ENCODE peak calls at places on chromosome 18, in nine cellular contexts. One of them, this sample, is unnamed.

GRCh38 chr18:77131652-77132368 is 773 bp downstream of the MBP start:
- DNase-seq in CD8-positive, alpha-beta T cell: peak
- DNase-seq in WTC11: peak
- DNase-seq in astrocyte of the spinal cord: no peak
- DNase-seq in neural crest cell: peak
- DNase-seq in astrocyte of the hippocampus: peak
- DNase-seq in ACHN: peak
- DNase-seq in fibroblast of gingiva: peak
- DNase-seq in amniotic stem cell: no peak
- DNase-seq in this sample: peak

GRCh38 chr18:65257157-65257556 is 493.7 kb upstream of the CDH7 start:
- DNase-seq in CD8-positive, alpha-beta T cell: no peak
- DNase-seq in WTC11: no peak
- DNase-seq in astrocyte of the spinal cord: no peak
- DNase-seq in neural crest cell: no peak
- DNase-seq in astrocyte of the hippocampus: no peak
- DNase-seq in ACHN: no peak
- DNase-seq in fibroblast of gingiva: no peak
- DNase-seq in amniotic stem cell: no peak
- DNase-seq in this sample: no peak

GRCh38 chr18:31484461-31484860 is 13.5 kb upstream of the DSG2 start:
- DNase-seq in CD8-positive, alpha-beta T cell: no peak
- DNase-seq in WTC11: no peak
- DNase-seq in astrocyte of the spinal cord: no peak
- DNase-seq in neural crest cell: no peak
- DNase-seq in astrocyte of the hippocampus: no peak
- DNase-seq in ACHN: no peak
- DNase-seq in fibroblast of gingiva: no peak
- DNase-seq in amniotic stem cell: no peak
- DNase-seq in this sample: no peak

GRCh38 chr18:57221084-57221483 is 74.2 kb downstream of the BOD1L2 start:
- DNase-seq in CD8-positive, alpha-beta T cell: no peak
- DNase-seq in WTC11: no peak
- DNase-seq in astrocyte of the spinal cord: no peak
- DNase-seq in neural crest cell: no peak
- DNase-seq in astrocyte of the hippocampus: no peak
- DNase-seq in ACHN: no peak
- DNase-seq in fibroblast of gingiva: no peak
- DNase-seq in amniotic stem cell: no peak
- DNase-seq in this sample: no peak

GRCh38 chr18:2656237-2657042 is 914 bp downstream of the SMCHD1 start:
- DNase-seq in CD8-positive, alpha-beta T cell: peak
- DNase-seq in WTC11: peak
- DNase-seq in astrocyte of the spinal cord: peak
- DNase-seq in neural crest cell: no peak
- DNase-seq in astrocyte of the hippocampus: peak
- DNase-seq in ACHN: peak
- DNase-seq in fibroblast of gingiva: peak
- DNase-seq in amniotic stem cell: no peak
- DNase-seq in this sample: peak

GRCh38 chr18:36934884-36935283 is 106.0 kb downstream of the KIAA1328 start:
- DNase-seq in CD8-positive, alpha-beta T cell: no peak
- DNase-seq in WTC11: no peak
- DNase-seq in astrocyte of the spinal cord: peak
- DNase-seq in neural crest cell: no peak
- DNase-seq in astrocyte of the hippocampus: peak
- DNase-seq in ACHN: no peak
- DNase-seq in fibroblast of gingiva: peak
- DNase-seq in amniotic stem cell: no peak
- DNase-seq in this sample: no peak

GRCh38 chr18:48801728-48802542 is 148.8 kb downstream of the SMAD7 start:
- DNase-seq in CD8-positive, alpha-beta T cell: no peak
- DNase-seq in WTC11: peak
- DNase-seq in astrocyte of the spinal cord: no peak
- DNase-seq in neural crest cell: no peak
- DNase-seq in astrocyte of the hippocampus: no peak
- DNase-seq in ACHN: no peak
- DNase-seq in fibroblast of gingiva: no peak
- DNase-seq in amniotic stem cell: no peak
- DNase-seq in this sample: no peak

GRCh38 chr18:45008694-45009372 is 328.1 kb downstream of the SETBP1 start:
- DNase-seq in CD8-positive, alpha-beta T cell: no peak
- DNase-seq in WTC11: no peak
- DNase-seq in astrocyte of the spinal cord: no peak
- DNase-seq in neural crest cell: no peak
- DNase-seq in astrocyte of the hippocampus: no peak
- DNase-seq in ACHN: no peak
- DNase-seq in fibroblast of gingiva: no peak
- DNase-seq in amniotic stem cell: no peak
- DNase-seq in this sample: no peak

GRCh38 chr18:40810371-40810770 is 1144.7 kb upstream of the PIK3C3 start:
- DNase-seq in CD8-positive, alpha-beta T cell: no peak
- DNase-seq in WTC11: no peak
- DNase-seq in astrocyte of the spinal cord: peak
- DNase-seq in neural crest cell: no peak
- DNase-seq in astrocyte of the hippocampus: no peak
- DNase-seq in ACHN: no peak
- DNase-seq in fibroblast of gingiva: no peak
- DNase-seq in amniotic stem cell: no peak
- DNase-seq in this sample: no peak

GRCh38 chr18:6414118-6414722 is 491 bp downstream of the L3MBTL4 start:
- DNase-seq in CD8-positive, alpha-beta T cell: peak
- DNase-seq in WTC11: peak
- DNase-seq in astrocyte of the spinal cord: no peak
- DNase-seq in neural crest cell: peak
- DNase-seq in astrocyte of the hippocampus: peak
- DNase-seq in ACHN: peak
- DNase-seq in fibroblast of gingiva: no peak
- DNase-seq in amniotic stem cell: no peak
- DNase-seq in this sample: peak

This sample was measured in dermis blood vessel endothelial cell.